ENCODE peak calls at places on chromosomes 7 and 10, in nine cellular contexts. E is SK-MEL-5, Z is astrocyte of the cerebellum, O is posterior cingulate gyrus, J is nephron progenitor cell, H is naive B cell, T is iris pigment epithelial cell, W is NCI-H1417 treated with DMSO at 0.1 percent for 48 hours, K is NCI-H187 treated with DMSO at 0.1 percent for 48 hours. P is an unnamed sample.

GRCh38 chr10:13758302-13758701 is 171.5 kb downstream of the PRPF18 start:
- DNase-seq in W (no peak), Z (no peak), H (no peak), J (peak; percentile 51), E (no peak), T (peak; percentile 80), K (no peak), O (no peak), P (peak; percentile 20)

GRCh38 chr7:105932835-105933477 is 30.1 kb upstream of the CDHR3 start:
- DNase-seq in Z (peak; percentile 59), T (peak; percentile 39), O (no peak), E (peak; percentile 46), J (no peak), W (no peak), K (peak; percentile 94), H (no peak), P (no peak)

GRCh38 chr10:115163129-115163528 is 70.0 kb downstream of the ATRNL1 start:
- DNase-seq in K (no peak), W (no peak), E (no peak), Z (no peak), O (no peak), J (no peak), H (no peak), T (no peak), P (no peak)

GRCh38 chr10:99534456-99534938 is 1.8 kb downstream of the NKX2-3 start:
- DNase-seq in W (no peak), Z (no peak), E (no peak), K (no peak), T (no peak), J (no peak), H (no peak), O (no peak), P (no peak)

GRCh38 chr7:133980794-133981193 is 146.3 kb upstream of the LRGUK start:
- DNase-seq in O (no peak), K (no peak), J (no peak), Z (no peak), T (no peak), E (no peak), H (no peak), W (peak; percentile 49), P (no peak)

GRCh38 chr10:122062831-122063674 is 74.1 kb downstream of the TACC2 start:
- DNase-seq in K (peak; percentile 3), Z (peak; percentile 24), H (no peak), J (peak; percentile 51), W (no peak), O (no peak), T (peak; percentile 91), E (peak; percentile 89), P (peak; percentile 79)

GRCh38 chr10:132294561-132295320 is 13.0 kb downstream of the STK32C start:
- DNase-seq in W (no peak), H (no peak), O (no peak), T (no peak), E (no peak), Z (no peak), K (no peak), J (peak; percentile 81), P (no peak)

GRCh38 chr7:140364819-140365218 is 33.5 kb downstream of the SLC37A3 start:
- DNase-seq in H (no peak), J (no peak), K (peak; percentile 15), O (no peak), T (no peak), W (no peak), E (no peak), Z (no peak), P (no peak)

GRCh38 chr10:8428654-8429053 is 374.2 kb downstream of the GATA3 start:
- DNase-seq in E (no peak), H (no peak), J (no peak), T (no peak), O (no peak), W (no peak), Z (no peak), K (no peak), P (no peak)

GRCh38 chr10:33899578-33900531 is 565.4 kb upstream of the NRP1 start:
- DNase-seq in O (no peak), K (no peak), W (no peak), J (no peak), H (no peak), T (peak; percentile 55), Z (no peak), E (no peak), P (no peak)

GRCh38 chr7:96266580-96266979 is 55.3 kb downstream of the SLC25A13 start:
- DNase-seq in H (no peak), K (no peak), E (no peak), T (no peak), O (no peak), J (no peak), Z (no peak), W (no peak), P (no peak)

GRCh38 chr10:10418397-10418796 is 599.3 kb upstream of the CELF2 start:
- DNase-seq in Z (no peak), J (no peak), W (no peak), T (no peak), O (no peak), H (no peak), K (no peak), E (no peak), P (no peak)

GRCh38 chr10:109922976-109923921 is at the start of gene XPNPEP1:
- DNase-seq in T (peak; percentile 84), H (peak; percentile 83), W (peak; percentile 2), Z (peak; percentile 35), K (no peak), J (peak; percentile 90), O (peak; percentile 86), E (peak; percentile 79), P (peak; percentile 82)

GRCh38 chr7:67937717-67938191 is 941.1 kb downstream of the TYW1 start:
- DNase-seq in K (no peak), W (no peak), J (no peak), T (peak; percentile 65), E (peak; percentile 89), Z (peak; percentile 68), O (no peak), H (no peak), P (no peak)

GRCh38 chr7:94907420-94908203 is at the start of gene PPP1R9A:
- DNase-seq in Z (no peak), K (no peak), O (peak; percentile 45), W (peak; percentile 41), H (peak; percentile 26), J (peak; percentile 63), E (peak; percentile 42), T (peak; percentile 1), P (peak; percentile 68)

GRCh38 chr10:60114765-60115586 is 208.6 kb upstream of the CCDC6 start:
- DNase-seq in J (peak; percentile 21), O (no peak), K (no peak), T (peak; percentile 79), E (peak; percentile 78), H (peak; percentile 35), W (no peak), Z (peak; percentile 56), P (peak; percentile 55)

GRCh38 chr7:22572937-22573336 is 72.9 kb upstream of the STEAP1B start:
- DNase-seq in H (no peak), W (no peak), Z (peak; percentile 86), E (no peak), K (no peak), T (peak; percentile 91), O (no peak), J (no peak), P (peak; percentile 85)

GRCh38 chr10:124339951-124340760 is 78.6 kb downstream of the OAT start:
- DNase-seq in O (no peak), J (no peak), T (peak; percentile 71), E (no peak), W (no peak), K (no peak), Z (peak; percentile 28), H (no peak), P (no peak)

GRCh38 chr7:130297628-130298027 is 4.7 kb downstream of the CPA4 start:
- DNase-seq in T (no peak), E (no peak), J (peak; percentile 16), W (no peak), H (no peak), K (peak; percentile 93), Z (no peak), O (no peak), P (no peak)

GRCh38 chr10:119423911-119424590 is 118.5 kb downstream of the RGS10 start:
- DNase-seq in J (no peak), E (no peak), O (no peak), T (no peak), H (no peak), K (no peak), Z (no peak), W (no peak), P (no peak)

GRCh38 chr10:103765168-103765567 is 90.2 kb downstream of the SH3PXD2A start:
- DNase-seq in K (no peak), O (no peak), W (no peak), J (no peak), E (no peak), T (peak; percentile 65), H (no peak), Z (no peak), P (no peak)

GRCh38 chr7:54701982-54702381 is 57.0 kb downstream of the SEC61G start:
- DNase-seq in O (no peak), H (no peak), K (no peak), E (no peak), T (no peak), J (no peak), Z (no peak), W (no peak), P (no peak)

GRCh38 chr7:21572331-21572730 is 29.5 kb downstream of the DNAH11 start:
- DNase-seq in K (no peak), O (no peak), J (no peak), H (no peak), T (no peak), W (no peak), E (no peak), Z (no peak), P (no peak)

GRCh38 chr7:151731022-151731441 is 145.9 kb downstream of the PRKAG2 start:
- DNase-seq in Z (no peak), H (no peak), W (no peak), J (no peak), E (no peak), T (no peak), K (no peak), O (no peak), P (no peak)

GRCh38 chr7:151192002-151192539 is 5.0 kb upstream of the ASB10 start:
- DNase-seq in E (no peak), T (no peak), W (no peak), H (no peak), J (no peak), O (no peak), K (no peak), Z (no peak), P (no peak)

GRCh38 chr7:127976722-127977121 is 54.5 kb downstream of the LRRC4 start:
- DNase-seq in E (no peak), H (no peak), Z (no peak), W (no peak), K (no peak), T (no peak), O (no peak), J (no peak), P (no peak)

GRCh38 chr7:25148772-25149575 is 23.9 kb upstream of the CYCS start:
- DNase-seq in W (no peak), O (no peak), E (peak; percentile 13), J (no peak), H (no peak), K (no peak), T (no peak), Z (no peak), P (no peak)

GRCh38 chr7:16921644-16922257 is 40.0 kb upstream of the AGR3 start:
- DNase-seq in K (no peak), Z (no peak), T (peak; percentile 30), O (no peak), W (no peak), E (no peak), H (no peak), J (no peak), P (peak; percentile 80)

GRCh38 chr10:116469437-116469836 is 41.8 kb downstream of the PNLIPRP3 start:
- DNase-seq in J (no peak), K (no peak), H (no peak), T (peak; percentile 8), E (no peak), O (no peak), Z (no peak), W (no peak), P (no peak)

GRCh38 chr10:99676435-99676834 is 17.1 kb downstream of the ENTPD7 start:
- DNase-seq in H (no peak), Z (peak; percentile 34), J (no peak), T (peak; percentile 97), K (no peak), E (no peak), W (no peak), O (no peak), P (no peak)

GRCh38 chr7:102103027-102103372 is 183.7 kb upstream of the SH2B2 start:
- DNase-seq in T (no peak), K (no peak), J (no peak), Z (no peak), W (no peak), H (no peak), O (no peak), E (no peak), P (no peak)

P was measured in Calu3.